ENCODE peak calls at places on chromosome 16, in seven cellular contexts. M is endothelial cell, Q is T-helper 2 cell, X is T47D, V is retina, G is transverse colon, R is activated B cell treated with CpG ODN at 0.5 μM for 24 hours. I is an unnamed sample.

GRCh38 chr16:1772362-1772907 is at the start of gene EME2:
- DNase-seq in M (no peak), Q (peak; percentile 83), X (no peak), R (peak; percentile 31), V (no peak), G (peak; percentile 58), I (no peak)

GRCh38 chr16:57304169-57305061 is 19.9 kb upstream of the PLLP start:
- DNase-seq in M (no peak), R (no peak), G (peak; percentile 72), V (no peak), Q (no peak), X (peak; percentile 43), I (peak; percentile 75)

GRCh38 chr16:31460582-31461002 is 1.3 kb downstream of the ARMC5 start:
- DNase-seq in Q (peak; percentile 74), V (no peak), R (no peak), G (no peak), X (no peak), M (no peak), I (no peak)

GRCh38 chr16:84391151-84391873 is 23.0 kb downstream of the ATP2C2 start:
- DNase-seq in G (no peak), Q (no peak), R (no peak), V (no peak), X (no peak), M (no peak), I (no peak)

GRCh38 chr16:52581530-52581929 is 34.6 kb upstream of the TOX3 start:
- DNase-seq in X (no peak), M (no peak), V (no peak), G (no peak), Q (no peak), R (no peak), I (no peak)

GRCh38 chr16:70416748-70417616 is 21.9 kb downstream of the ST3GAL2 start:
- DNase-seq in X (no peak), R (peak; percentile 49), V (no peak), Q (no peak), G (peak; percentile 62), M (no peak), I (no peak)

GRCh38 chr16:87266846-87267245 is 50.3 kb downstream of the C16orf95 start:
- DNase-seq in M (no peak), V (no peak), R (no peak), X (no peak), G (no peak), Q (no peak), I (no peak)

GRCh38 chr16:53689636-53690035 is 14.0 kb downstream of the RPGRIP1L start:
- DNase-seq in X (no peak), M (no peak), Q (no peak), V (no peak), R (no peak), G (no peak), I (no peak)

GRCh38 chr16:54027126-54027922 is 259.3 kb downstream of the IRX3 start:
- DNase-seq in G (no peak), M (no peak), R (no peak), Q (no peak), X (no peak), V (no peak), I (no peak)

GRCh38 chr16:56980203-56980535 is 9.2 kb upstream of the NLRC5 start:
- DNase-seq in Q (no peak), M (no peak), G (no peak), X (no peak), V (no peak), R (no peak), I (no peak)

GRCh38 chr16:21554795-21555585 is 44.4 kb upstream of the METTL9 start:
- DNase-seq in G (peak; percentile 94), Q (peak; percentile 90), V (peak; percentile 94), M (peak; percentile 96), R (peak; percentile 98), X (peak; percentile 87), I (peak; percentile 94)

I was measured in lower lobe of right lung.